ENCODE peak calls at places on chromosomes 11 and 22, in nine cellular contexts. Q is HCT116, W is OCI-LY7, O is hepatocyte, P is SK-N-SH, X is PC-3, I is neural progenitor cell, N is MM.1S, E is GM23248. J is an unnamed sample.

GRCh38 chr22:31243339-31244043 is 31.4 kb downstream of the LIMK2 start:
- DNase-seq in I (no peak), P (no peak), Q (peak; percentile 51), O (no peak), X (peak; percentile 43), E (peak; percentile 40), N (no peak), W (no peak), J (no peak)

GRCh38 chr11:37786214-37786755 is 1188.2 kb upstream of the RAG2 start:
- DNase-seq in X (peak; percentile 70), P (no peak), I (no peak), N (no peak), Q (no peak), W (no peak), E (no peak), O (no peak), J (no peak)

GRCh38 chr11:18798941-18799469 is 7.4 kb upstream of the PTPN5 start:
- DNase-seq in N (no peak), X (peak; percentile 88), W (no peak), O (no peak), I (no peak), P (no peak), Q (no peak), E (no peak), J (no peak)

GRCh38 chr11:17014774-17015638 is 792 bp upstream of the PLEKHA7 start:
- DNase-seq in N (peak; percentile 71), Q (peak; percentile 75), W (no peak), I (peak; percentile 82), P (peak; percentile 82), X (peak; percentile 83), E (peak; percentile 18), O (peak; percentile 72), J (peak; percentile 83)

GRCh38 chr11:8567597-8568198 is 26.3 kb downstream of the STK33 start:
- DNase-seq in O (no peak), W (no peak), Q (no peak), N (no peak), X (no peak), I (no peak), E (peak; percentile 39), P (no peak), J (no peak)

GRCh38 chr11:128714881-128715280 is 21.0 kb downstream of the FLI1 start:
- DNase-seq in X (peak; percentile 66), E (peak; percentile 96), O (no peak), W (no peak), P (no peak), Q (no peak), N (no peak), I (no peak), J (no peak)

GRCh38 chr11:22459053-22459452 is 120.9 kb downstream of the SLC17A6 start:
- DNase-seq in O (no peak), I (no peak), W (no peak), E (peak; percentile 53), X (peak; percentile 80), P (no peak), Q (no peak), N (no peak), J (no peak)

GRCh38 chr11:84794663-84795443 is 832.3 kb downstream of the DLG2 start:
- DNase-seq in W (no peak), O (no peak), N (no peak), I (no peak), X (no peak), P (no peak), E (no peak), Q (no peak), J (no peak)

GRCh38 chr11:64247729-64248531 is 1.2 kb upstream of the PPP1R14B start:
- DNase-seq in X (no peak), O (no peak), I (no peak), E (no peak), N (no peak), P (no peak), Q (no peak), W (no peak), J (no peak)
- TF ChIP-seq EZH2phosphoT487 in X (no peak), O (no peak), I (no peak), E (no peak), N (no peak), P (no peak), Q (no peak), W (no peak), J (no peak)

GRCh38 chr22:39382410-39382809 is 17.2 kb upstream of the TAB1 start:
- DNase-seq in P (no peak), E (no peak), Q (no peak), X (no peak), N (no peak), O (no peak), W (no peak), I (no peak), J (no peak)

GRCh38 chr22:39381930-39382329 is 17.6 kb upstream of the TAB1 start:
- DNase-seq in E (no peak), P (no peak), X (no peak), Q (no peak), I (no peak), N (no peak), W (no peak), O (no peak), J (no peak)

GRCh38 chr22:39383841-39384625 is 15.5 kb upstream of the TAB1 start:
- DNase-seq in O (no peak), N (no peak), P (no peak), W (no peak), I (no peak), X (no peak), Q (no peak), E (peak; percentile 43), J (no peak)

GRCh38 chr22:39381009-39381755 is 18.4 kb upstream of the TAB1 start:
- DNase-seq in Q (no peak), E (no peak), W (no peak), X (no peak), O (no peak), N (no peak), I (no peak), P (no peak), J (peak; percentile 44)

GRCh38 chr22:39380331-39380730 is 19.2 kb upstream of the TAB1 start:
- DNase-seq in P (no peak), X (no peak), Q (no peak), I (no peak), E (no peak), N (no peak), W (no peak), O (no peak), J (no peak)
- TF ChIP-seq EZH2phosphoT487 in P (no peak), X (no peak), Q (no peak), I (no peak), E (no peak), N (no peak), W (no peak), O (no peak), J (no peak)

GRCh38 chr22:20186871-20187546 is 36.2 kb upstream of the CCDC188 start:
- DNase-seq in N (no peak), I (no peak), Q (no peak), O (no peak), W (no peak), X (no peak), E (no peak), P (no peak), J (no peak)

GRCh38 chr22:20184501-20185145 is 33.8 kb upstream of the CCDC188 start:
- DNase-seq in W (no peak), Q (no peak), X (no peak), P (no peak), I (no peak), O (no peak), E (no peak), N (no peak), J (no peak)

GRCh38 chr22:20185750-20186149 is 34.9 kb upstream of the CCDC188 start:
- DNase-seq in P (no peak), O (no peak), I (no peak), E (no peak), Q (no peak), N (no peak), X (no peak), W (no peak), J (no peak)

GRCh38 chr22:20187777-20188566 is 37.1 kb upstream of the CCDC188 start:
- DNase-seq in E (no peak), P (no peak), X (no peak), Q (no peak), I (no peak), N (no peak), W (no peak), O (no peak), J (no peak)

GRCh38 chr22:20186183-20186870 is 35.5 kb upstream of the CCDC188 start:
- DNase-seq in P (peak; percentile 59), O (no peak), Q (no peak), E (no peak), N (no peak), I (peak; percentile 84), W (peak; percentile 10), X (no peak), J (peak; percentile 86)
- TF ChIP-seq EZH2phosphoT487 in P (no peak), O (no peak), Q (no peak), E (no peak), N (no peak), I (no peak), W (no peak), X (no peak), J (no peak)

GRCh38 chr11:1501421-1502167 is 15.0 kb upstream of the MOB2 start:
- DNase-seq in W (no peak), P (no peak), I (no peak), O (no peak), E (no peak), X (no peak), N (no peak), Q (no peak), J (no peak)

GRCh38 chr11:1499261-1499890 is 12.8 kb upstream of the MOB2 start:
- DNase-seq in W (no peak), O (no peak), P (peak; percentile 14), N (no peak), I (no peak), E (no peak), X (no peak), Q (no peak), J (no peak)

GRCh38 chr11:1499899-1500298 is 13.3 kb upstream of the MOB2 start:
- DNase-seq in P (no peak), Q (no peak), I (no peak), E (no peak), O (no peak), N (no peak), W (no peak), X (no peak), J (no peak)

GRCh38 chr11:1502168-1502955 is 15.8 kb upstream of the MOB2 start:
- DNase-seq in I (peak; percentile 44), P (no peak), Q (no peak), O (no peak), E (no peak), N (no peak), X (no peak), W (no peak), J (no peak)

DNA sequence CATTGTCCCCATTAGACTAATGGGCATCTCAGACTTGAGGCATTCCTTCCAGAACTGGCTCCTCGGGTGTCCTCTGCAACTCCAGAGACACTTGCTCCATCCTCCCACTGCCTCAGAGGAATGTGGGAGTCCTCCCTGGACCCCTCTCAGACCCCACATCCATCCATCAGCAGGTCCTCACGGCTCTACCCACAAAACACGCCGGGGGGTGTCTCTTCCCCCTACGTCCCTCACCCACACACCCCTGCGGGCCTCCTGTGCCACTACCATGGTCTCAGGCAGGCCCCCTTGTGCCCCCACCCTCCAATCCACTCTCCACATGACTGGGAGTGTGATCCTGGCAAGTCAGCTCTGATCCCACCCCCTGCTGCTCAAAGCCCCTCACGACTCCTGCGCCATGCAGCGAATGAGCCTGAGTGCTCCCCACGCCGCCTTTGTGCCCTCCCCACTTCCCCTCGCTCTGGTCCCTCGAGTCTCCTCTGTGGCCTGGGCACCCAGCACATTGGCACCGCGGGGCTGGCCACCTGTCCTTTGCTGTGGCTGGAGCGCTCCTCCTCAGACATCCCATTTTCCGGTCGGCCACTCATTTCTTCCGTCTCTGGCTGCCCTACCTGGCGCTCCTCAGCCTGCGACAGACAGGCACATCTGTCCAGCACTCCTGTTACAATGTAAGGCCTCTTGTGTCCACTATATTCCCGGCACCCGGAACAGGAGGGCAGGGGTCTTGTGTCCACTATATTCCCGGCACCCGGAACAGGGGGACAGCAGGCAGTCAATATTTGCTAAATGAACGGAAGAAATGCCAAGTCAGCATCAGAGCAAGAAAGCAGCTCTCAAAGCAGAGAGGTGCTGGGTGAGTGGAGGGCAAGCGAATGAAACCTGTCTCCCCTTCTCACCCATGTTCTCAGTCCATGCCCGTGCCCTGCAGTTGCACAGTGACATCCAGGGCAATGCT is 14.2 kb upstream of the MOB2 start:
- DNase-seq in Q (no peak), E (no peak), X (no peak), I (no peak), W (no peak), N (no peak), O (no peak), P (no peak), J (no peak)
- TF ChIP-seq EZH2phosphoT487 in Q (no peak), E (no peak), X (no peak), I (no peak), W (no peak), N (no peak), O (no peak), P (no peak), J (no peak)